ENCODE peak calls at places on chromosomes 6 and 20, in four cellular contexts. E, V, Z and I are unnamed samples.

GRCh38 chr20:57690525-57690924 is 19.3 kb downstream of the PMEPA1 start:
- DNase-seq in E (no peak), V (no peak), Z (no peak), I (no peak)

GRCh38 chr6:75230484-75231325 is 12.9 kb downstream of the COX7A2 start:
- DNase-seq in Z (peak; percentile 50), E (no peak), V (peak; percentile 25), I (peak; percentile 58)

GRCh38 chr6:43625393-43625992 is 3.6 kb downstream of the GTPBP2 start:
- DNase-seq in Z (no peak), E (no peak), V (no peak), I (no peak)

GRCh38 chr20:2507875-2508630 is 662 bp downstream of the ZNF343 start:
- DNase-seq in Z (peak; percentile 42), E (no peak), V (peak; percentile 26), I (no peak)

GRCh38 chr6:139044250-139044649 is 15.7 kb downstream of the ABRACL start:
- DNase-seq in E (no peak), Z (no peak), V (no peak), I (no peak)

GRCh38 chr6:147201885-147202515 is 2.2 kb upstream of the STXBP5 start:
- DNase-seq in E (no peak), V (no peak), Z (peak; percentile 2), I (peak; percentile 51)

GRCh38 chr20:41029150-41029872 is 689 bp downstream of the TOP1 start:
- DNase-seq in E (no peak), Z (no peak), V (peak; percentile 46), I (peak; percentile 57)

GRCh38 chr6:147257760-147258159 is 53.5 kb downstream of the STXBP5 start:
- DNase-seq in V (no peak), Z (no peak), E (no peak), I (no peak)

GRCh38 chr20:60642546-60642945 is 609.5 kb upstream of the CDH4 start:
- DNase-seq in Z (no peak), V (no peak), E (no peak), I (no peak)

GRCh38 chr20:38303908-38304379 is at the start of gene BPI:
- DNase-seq in Z (no peak), V (no peak), E (no peak), I (no peak)

GRCh38 chr20:9359561-9360308 is 154.7 kb upstream of the LAMP5 start:
- DNase-seq in Z (peak; percentile 35), E (peak; percentile 65), V (peak; percentile 18), I (peak; percentile 54)

GRCh38 chr6:63272397-63272796 is 47.4 kb downstream of the LGSN start:
- DNase-seq in Z (peak; percentile 49), V (peak; percentile 19), E (no peak), I (peak; percentile 10)

GRCh38 chr6:32967151-32968091 is 973 bp upstream of the BRD2 start:
- DNase-seq in E (no peak), Z (peak; percentile 58), V (no peak), I (peak; percentile 30)